ENCODE peak calls at places on chromosomes 16 and 17, in four cellular contexts. One of them, this sample, is unnamed.
A peak's percentile ranks its signal among the peaks of the same experiment; 100 is the strongest.

GRCh38 chr17:82699551-82699950 is 1.1 kb upstream of the RAB40B start:
- DNase-seq in HCT116: no peak
- DNase-seq in HepG2: no peak
- DNase-seq in K562: no peak
- DNase-seq in this sample: no peak

GRCh38 chr17:78844301-78845005 is 3.8 kb upstream of the USP36 start:
- DNase-seq in HCT116: no peak
- DNase-seq in K562: no peak
- DNase-seq in HepG2: no peak
- DNase-seq in this sample: no peak

GRCh38 chr17:14845562-14846335 is 419.4 kb downstream of the PMP22 start:
- DNase-seq in HepG2: no peak
- DNase-seq in HCT116: no peak
- DNase-seq in K562: no peak
- DNase-seq in this sample: no peak

GRCh38 chr17:48615963-48616718 is 1.0 kb upstream of the HOXB8 start:
- DNase-seq in K562: no peak
- DNase-seq in HepG2: no peak
- DNase-seq in HCT116: no peak
- DNase-seq in this sample: no peak

GRCh38 chr17:43840814-43841213 is 6.2 kb upstream of the CD300LG start:
- DNase-seq in K562: no peak
- DNase-seq in HCT116: no peak
- DNase-seq in HepG2: peak; percentile 61
- DNase-seq in this sample: no peak

GRCh38 chr16:66798162-66798561 is 3.2 kb downstream of the TERB1 start:
- DNase-seq in HCT116: no peak
- DNase-seq in HepG2: no peak
- DNase-seq in K562: no peak
- DNase-seq in this sample: no peak

GRCh38 chr17:71964559-71964958 is 156.3 kb upstream of the SOX9 start:
- DNase-seq in HCT116: no peak
- DNase-seq in K562: no peak
- DNase-seq in HepG2: no peak
- DNase-seq in this sample: no peak

GRCh38 chr17:59859444-59860025 is 33.2 kb downstream of the TUBD1 start:
- DNase-seq in HepG2: peak; percentile 71
- DNase-seq in HCT116: no peak
- DNase-seq in K562: no peak
- DNase-seq in this sample: no peak

GRCh38 chr16:53080345-53081031 is 25.7 kb downstream of the CHD9 start:
- DNase-seq in K562: no peak
- DNase-seq in HCT116: no peak
- DNase-seq in HepG2: no peak
- DNase-seq in this sample: no peak

GRCh38 chr16:78465730-78466129 is 366.3 kb downstream of the WWOX start:
- DNase-seq in HepG2: no peak
- DNase-seq in K562: no peak
- DNase-seq in HCT116: no peak
- DNase-seq in this sample: no peak

GRCh38 chr16:56589141-56590039 is at the start of gene MT3:
- DNase-seq in HCT116: no peak
- DNase-seq in K562: no peak
- DNase-seq in HepG2: no peak
- DNase-seq in this sample: no peak

GRCh38 chr16:57647136-57647875 is 18.9 kb downstream of the ADGRG1 start:
- DNase-seq in HepG2: no peak
- DNase-seq in HCT116: no peak
- DNase-seq in K562: no peak
- DNase-seq in this sample: no peak

GRCh38 chr16:82848013-82848412 is 221.2 kb downstream of the CDH13 start:
- DNase-seq in K562: no peak
- DNase-seq in HepG2: no peak
- DNase-seq in HCT116: no peak
- DNase-seq in this sample: no peak

GRCh38 chr17:49514374-49514738 is 19.3 kb downstream of the NGFR start:
- DNase-seq in HCT116: no peak
- DNase-seq in HepG2: peak; percentile 67
- DNase-seq in K562: peak; percentile 57
- DNase-seq in this sample: no peak

GRCh38 chr16:72794319-72794718 is 253.6 kb downstream of the ZFHX3 start:
- DNase-seq in HepG2: no peak
- DNase-seq in HCT116: no peak
- DNase-seq in K562: no peak
- DNase-seq in this sample: no peak

GRCh38 chr16:86217891-86218270 is 292.4 kb upstream of the FOXF1 start:
- DNase-seq in K562: no peak
- DNase-seq in HepG2: no peak
- DNase-seq in HCT116: no peak
- DNase-seq in this sample: no peak

GRCh38 chr16:9033125-9033830 is 58.2 kb upstream of the HAPSTR1 start:
- DNase-seq in K562: peak; percentile 36
- DNase-seq in HCT116: peak; percentile 74
- DNase-seq in HepG2: peak; percentile 76
- DNase-seq in this sample: no peak

GRCh38 chr17:65154770-65155589 is 17.8 kb downstream of the RGS9 start:
- DNase-seq in HepG2: no peak
- DNase-seq in HCT116: no peak
- DNase-seq in K562: no peak
- DNase-seq in this sample: no peak

GRCh38 chr17:34447406-34447805 is 84.4 kb upstream of the CCL1 start:
- DNase-seq in K562: no peak
- DNase-seq in HepG2: no peak
- DNase-seq in HCT116: no peak
- DNase-seq in this sample: no peak

GRCh38 chr17:1894753-1895339 is 65.0 kb downstream of the RPA1 start:
- DNase-seq in HCT116: no peak
- DNase-seq in HepG2: no peak
- DNase-seq in K562: no peak
- DNase-seq in this sample: no peak

GRCh38 chr17:1898872-1899271 is 69.1 kb downstream of the RPA1 start:
- DNase-seq in HCT116: no peak
- DNase-seq in HepG2: no peak
- DNase-seq in K562: no peak
- DNase-seq in this sample: no peak

GRCh38 chr17:1899403-1900000 is 69.7 kb downstream of the RPA1 start:
- DNase-seq in HepG2: no peak
- DNase-seq in K562: no peak
- DNase-seq in HCT116: no peak
- DNase-seq in this sample: no peak

GRCh38 chr17:1898332-1898731 is 68.5 kb downstream of the RPA1 start:
- DNase-seq in HCT116: no peak
- DNase-seq in K562: no peak
- DNase-seq in HepG2: no peak
- DNase-seq in this sample: no peak

GRCh38 chr17:1896243-1897163 is 66.7 kb downstream of the RPA1 start:
- DNase-seq in K562: no peak
- DNase-seq in HepG2: peak; percentile 10
- DNase-seq in HCT116: no peak
- DNase-seq in this sample: no peak
- H3K36me3 ChIP-seq in K562: peaks cover 60% of the 10 kb centered on the region
- H3K36me3 ChIP-seq in HepG2: peaks cover 7% of the 10 kb centered on the region
- H3K36me3 ChIP-seq in HCT116: peaks cover 50% of the 10 kb centered on the region
- H3K36me3 ChIP-seq in this sample: peaks cover 11% of the 10 kb centered on the region

GRCh38 chr17:76707985-76708807 is 2.6 kb downstream of the MXRA7 start:
- DNase-seq in HepG2: peak; percentile 41
- DNase-seq in K562: peak; percentile 63
- DNase-seq in HCT116: no peak
- DNase-seq in this sample: no peak
- H3K4me3 ChIP-seq in HepG2: no peak overlapping the region
- H3K4me3 ChIP-seq in K562: no peak overlapping the region
- H3K4me3 ChIP-seq in HCT116: peak overlapping the region; percentile 80
- H3K4me3 ChIP-seq in this sample: no peak overlapping the region

GRCh38 chr16:19911204-19911603 is 26.6 kb upstream of the GPRC5B start:
- DNase-seq in K562: no peak
- DNase-seq in HepG2: no peak
- DNase-seq in HCT116: no peak
- DNase-seq in this sample: no peak

GRCh38 chr16:19908921-19909320 is 24.3 kb upstream of the GPRC5B start:
- DNase-seq in HCT116: no peak
- DNase-seq in K562: no peak
- DNase-seq in HepG2: no peak
- DNase-seq in this sample: no peak

GRCh38 chr16:19911747-19912146 is 27.1 kb upstream of the GPRC5B start:
- DNase-seq in HCT116: no peak
- DNase-seq in K562: no peak
- DNase-seq in HepG2: no peak
- DNase-seq in this sample: no peak

GRCh38 chr16:19909750-19910322 is 25.2 kb upstream of the GPRC5B start:
- DNase-seq in HepG2: no peak
- DNase-seq in K562: no peak
- DNase-seq in HCT116: no peak
- DNase-seq in this sample: no peak

GRCh38 chr16:19907161-19907992 is 22.7 kb upstream of the GPRC5B start:
- DNase-seq in K562: peak; percentile 84
- DNase-seq in HCT116: peak; percentile 62
- DNase-seq in HepG2: peak; percentile 67
- DNase-seq in this sample: peak; percentile 65
- TF ChIP-seq TCF7L2 in K562: no peak
- TF ChIP-seq TCF7L2 in HCT116: no peak
- TF ChIP-seq TCF7L2 in HepG2: no peak
- TF ChIP-seq TCF7L2 in this sample: no peak

GRCh38 chr17:4551796-4552525 is 3.2 kb downstream of the MYBBP1A start:
- DNase-seq in K562: no peak
- DNase-seq in HCT116: no peak
- DNase-seq in HepG2: no peak
- DNase-seq in this sample: no peak

GRCh38 chr17:4549781-4550533 is 5.2 kb downstream of the MYBBP1A start:
- DNase-seq in HCT116: no peak
- DNase-seq in K562: no peak
- DNase-seq in HepG2: no peak
- DNase-seq in this sample: no peak

GRCh38 chr17:4548721-4549531 is 6.3 kb downstream of the MYBBP1A start:
- DNase-seq in HepG2: no peak
- DNase-seq in K562: no peak
- DNase-seq in HCT116: no peak
- DNase-seq in this sample: no peak

GRCh38 chr17:4550534-4551039 is 4.6 kb downstream of the MYBBP1A start:
- DNase-seq in HCT116: no peak
- DNase-seq in K562: no peak
- DNase-seq in HepG2: no peak
- DNase-seq in this sample: no peak

DNA sequence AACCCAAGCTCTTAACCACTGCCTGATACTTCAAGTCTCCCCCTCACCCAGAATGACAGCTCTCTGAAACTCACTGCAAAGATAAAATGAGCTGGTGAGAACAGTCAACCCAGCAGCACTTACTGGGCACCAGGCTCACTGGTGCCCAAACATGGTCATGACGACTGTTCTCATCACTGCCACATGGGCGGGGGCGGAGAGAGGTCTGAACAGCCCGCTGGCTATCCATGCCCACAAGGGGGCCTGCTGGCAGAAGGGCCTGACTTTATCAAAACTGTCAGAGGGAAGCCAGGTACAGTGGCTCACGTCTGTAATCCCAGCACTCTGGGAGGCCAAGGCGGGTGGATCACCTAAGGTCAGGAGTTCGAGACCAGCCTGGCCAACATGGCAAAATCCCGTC is 4.0 kb downstream of the MYBBP1A start:
- DNase-seq in HCT116: no peak
- DNase-seq in K562: no peak
- DNase-seq in HepG2: peak; percentile 41
- DNase-seq in this sample: no peak
- H3K36me3 ChIP-seq in HCT116: peaks cover 82% of the 10 kb centered on the region
- H3K36me3 ChIP-seq in K562: peaks cover 77% of the 10 kb centered on the region
- H3K36me3 ChIP-seq in HepG2: peaks cover 38% of the 10 kb centered on the region
- H3K36me3 ChIP-seq in this sample: peaks cover 2% of the 10 kb centered on the region

GRCh38 chr17:37463039-37463438 is 26.7 kb upstream of the DUSP14 start:
- DNase-seq in HepG2: no peak
- DNase-seq in K562: no peak
- DNase-seq in HCT116: no peak
- DNase-seq in this sample: no peak

GRCh38 chr17:37465058-37465616 is 24.6 kb upstream of the DUSP14 start:
- DNase-seq in HepG2: no peak
- DNase-seq in HCT116: no peak
- DNase-seq in K562: no peak
- DNase-seq in this sample: no peak

GRCh38 chr17:37458805-37459204 is 30.9 kb upstream of the DUSP14 start:
- DNase-seq in K562: no peak
- DNase-seq in HepG2: no peak
- DNase-seq in HCT116: no peak
- DNase-seq in this sample: no peak

GRCh38 chr17:37462492-37462891 is 27.2 kb upstream of the DUSP14 start:
- DNase-seq in K562: no peak
- DNase-seq in HCT116: no peak
- DNase-seq in HepG2: no peak
- DNase-seq in this sample: no peak

DNA sequence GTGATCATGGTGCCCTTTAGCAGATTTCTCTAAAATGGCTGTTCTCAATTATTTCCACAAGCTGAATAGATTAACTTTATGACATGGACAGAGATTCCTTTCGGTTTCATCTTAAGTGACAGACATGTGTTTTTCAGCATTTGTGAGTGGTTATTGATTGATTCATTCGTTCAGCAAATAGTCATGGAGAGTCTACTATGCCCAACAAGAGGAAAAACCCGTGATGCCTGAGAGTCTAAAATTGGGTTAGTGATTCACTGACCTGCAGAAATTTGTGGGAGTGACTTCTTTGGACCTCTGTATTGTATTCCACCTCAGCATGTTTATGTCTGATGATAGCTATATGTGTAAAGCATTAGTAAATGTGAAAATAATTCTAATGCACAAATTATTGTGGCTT is 28.0 kb upstream of the DUSP14 start:
- DNase-seq in HCT116: no peak
- DNase-seq in HepG2: no peak
- DNase-seq in K562: no peak
- DNase-seq in this sample: no peak
- H3K4me3 ChIP-seq in HCT116: no peak overlapping the region
- H3K4me3 ChIP-seq in HepG2: no peak overlapping the region
- H3K4me3 ChIP-seq in K562: no peak overlapping the region
- H3K4me3 ChIP-seq in this sample: no peak overlapping the region

GRCh38 chr17:45424769-45425124 is 7.9 kb downstream of the ARHGAP27 start:
- DNase-seq in HCT116: no peak
- DNase-seq in HepG2: no peak
- DNase-seq in K562: no peak
- DNase-seq in this sample: no peak
- TF ChIP-seq TCF7L2 in HCT116: no peak
- TF ChIP-seq TCF7L2 in HepG2: no peak
- TF ChIP-seq TCF7L2 in K562: no peak
- TF ChIP-seq TCF7L2 in this sample: no peak